ENCODE peak calls at places on chromosomes 5 and 9, in seven cellular contexts. One of them, this sample, is unnamed.

GRCh38 chr5:131441184-131441583 is 177.3 kb downstream of the CDC42SE2 start:
- DNase-seq in foreskin fibroblast: no peak
- DNase-seq in fibroblast of lung: no peak
- DNase-seq in choroid plexus epithelial cell: no peak
- DNase-seq in HL-60: no peak
- DNase-seq in fibroblast of mammary gland: no peak
- DNase-seq in fibroblast of pulmonary artery: no peak
- DNase-seq in this sample: peak

GRCh38 chr9:79164396-79164795 is 407.4 kb upstream of the TLE4 start:
- DNase-seq in foreskin fibroblast: no peak
- DNase-seq in fibroblast of lung: peak
- DNase-seq in choroid plexus epithelial cell: no peak
- DNase-seq in HL-60: no peak
- DNase-seq in fibroblast of mammary gland: peak
- DNase-seq in fibroblast of pulmonary artery: peak
- DNase-seq in this sample: peak

GRCh38 chr5:26889810-26890209 is 148.6 kb downstream of the CDH9 start:
- DNase-seq in foreskin fibroblast: no peak
- DNase-seq in fibroblast of lung: no peak
- DNase-seq in choroid plexus epithelial cell: no peak
- DNase-seq in HL-60: no peak
- DNase-seq in fibroblast of mammary gland: no peak
- DNase-seq in fibroblast of pulmonary artery: no peak
- DNase-seq in this sample: no peak

GRCh38 chr5:179406031-179406681 is 60.9 kb upstream of the ADAMTS2 start:
- DNase-seq in foreskin fibroblast: peak
- DNase-seq in fibroblast of lung: no peak
- DNase-seq in choroid plexus epithelial cell: peak
- DNase-seq in HL-60: no peak
- DNase-seq in fibroblast of mammary gland: peak
- DNase-seq in fibroblast of pulmonary artery: peak
- DNase-seq in this sample: no peak

GRCh38 chr9:35792044-35792813 is 838 bp downstream of the NPR2 start:
- DNase-seq in foreskin fibroblast: no peak
- DNase-seq in fibroblast of lung: no peak
- DNase-seq in choroid plexus epithelial cell: no peak
- DNase-seq in HL-60: no peak
- DNase-seq in fibroblast of mammary gland: no peak
- DNase-seq in fibroblast of pulmonary artery: no peak
- DNase-seq in this sample: no peak

GRCh38 chr9:121975801-121976277 is 117.3 kb downstream of the TTLL11 start:
- DNase-seq in foreskin fibroblast: peak
- DNase-seq in fibroblast of lung: peak
- DNase-seq in choroid plexus epithelial cell: no peak
- DNase-seq in HL-60: no peak
- DNase-seq in fibroblast of mammary gland: peak
- DNase-seq in fibroblast of pulmonary artery: no peak
- DNase-seq in this sample: peak

GRCh38 chr5:177553671-177554429 is 513 bp downstream of the FAM193B start:
- DNase-seq in foreskin fibroblast: no peak
- DNase-seq in fibroblast of lung: no peak
- DNase-seq in choroid plexus epithelial cell: no peak
- DNase-seq in HL-60: peak
- DNase-seq in fibroblast of mammary gland: no peak
- DNase-seq in fibroblast of pulmonary artery: no peak
- DNase-seq in this sample: peak

GRCh38 chr5:34449639-34450038 is 206.5 kb upstream of the RAI14 start:
- DNase-seq in foreskin fibroblast: no peak
- DNase-seq in fibroblast of lung: no peak
- DNase-seq in choroid plexus epithelial cell: no peak
- DNase-seq in HL-60: no peak
- DNase-seq in fibroblast of mammary gland: no peak
- DNase-seq in fibroblast of pulmonary artery: no peak
- DNase-seq in this sample: no peak

GRCh38 chr9:22097712-22098111 is 88.6 kb upstream of the CDKN2B start:
- DNase-seq in foreskin fibroblast: peak
- DNase-seq in fibroblast of lung: peak
- DNase-seq in choroid plexus epithelial cell: peak
- DNase-seq in HL-60: no peak
- DNase-seq in fibroblast of mammary gland: peak
- DNase-seq in fibroblast of pulmonary artery: peak
- DNase-seq in this sample: peak

GRCh38 chr5:172142709-172143215 is 45.3 kb downstream of the STK10 start:
- DNase-seq in foreskin fibroblast: no peak
- DNase-seq in fibroblast of lung: peak
- DNase-seq in choroid plexus epithelial cell: peak
- DNase-seq in HL-60: no peak
- DNase-seq in fibroblast of mammary gland: no peak
- DNase-seq in fibroblast of pulmonary artery: no peak
- DNase-seq in this sample: no peak
- TF ChIP-seq CTCF in foreskin fibroblast: no peak
- TF ChIP-seq CTCF in fibroblast of lung: no peak
- TF ChIP-seq CTCF in choroid plexus epithelial cell: no peak
- TF ChIP-seq CTCF in HL-60: no peak
- TF ChIP-seq CTCF in fibroblast of mammary gland: no peak
- TF ChIP-seq CTCF in fibroblast of pulmonary artery: no peak
- TF ChIP-seq CTCF in this sample: no peak

DNA sequence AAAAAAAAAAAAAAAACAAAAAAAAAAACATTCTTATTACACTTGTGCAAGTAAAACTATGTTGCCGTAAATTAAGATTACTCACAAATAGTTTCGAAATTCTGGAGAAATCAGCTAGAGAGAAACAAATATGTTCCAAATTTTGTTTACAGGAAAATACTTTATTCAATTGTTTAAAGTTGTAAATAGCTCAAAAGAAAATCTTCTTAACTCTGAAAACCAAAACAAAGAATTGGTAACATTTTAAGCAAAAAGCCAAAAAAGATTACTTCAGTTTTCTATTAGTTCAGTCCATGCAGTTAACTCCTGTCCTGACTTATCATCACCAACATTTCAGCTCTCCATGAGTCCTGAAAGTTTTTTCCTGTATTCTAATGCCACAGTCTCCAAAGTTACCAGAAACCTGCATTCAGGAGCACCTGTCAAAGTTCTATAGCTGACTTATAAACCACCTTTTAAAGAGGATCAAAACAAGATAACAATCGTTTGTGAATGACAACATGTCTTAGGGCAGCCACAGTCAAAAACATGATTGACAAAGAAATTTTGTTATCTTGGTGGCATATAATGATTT is 194.2 kb downstream of the RANBP17 start:
- DNase-seq in foreskin fibroblast: no peak
- DNase-seq in fibroblast of lung: peak
- DNase-seq in choroid plexus epithelial cell: no peak
- DNase-seq in HL-60: no peak
- DNase-seq in fibroblast of mammary gland: peak
- DNase-seq in fibroblast of pulmonary artery: peak
- DNase-seq in this sample: peak
- H3K4me3 ChIP-seq in foreskin fibroblast: no peak
- H3K4me3 ChIP-seq in fibroblast of lung: no peak
- H3K4me3 ChIP-seq in choroid plexus epithelial cell: no peak
- H3K4me3 ChIP-seq in HL-60: no peak
- H3K4me3 ChIP-seq in fibroblast of mammary gland: no peak
- H3K4me3 ChIP-seq in fibroblast of pulmonary artery: no peak
- H3K4me3 ChIP-seq in this sample: no peak

DNA sequence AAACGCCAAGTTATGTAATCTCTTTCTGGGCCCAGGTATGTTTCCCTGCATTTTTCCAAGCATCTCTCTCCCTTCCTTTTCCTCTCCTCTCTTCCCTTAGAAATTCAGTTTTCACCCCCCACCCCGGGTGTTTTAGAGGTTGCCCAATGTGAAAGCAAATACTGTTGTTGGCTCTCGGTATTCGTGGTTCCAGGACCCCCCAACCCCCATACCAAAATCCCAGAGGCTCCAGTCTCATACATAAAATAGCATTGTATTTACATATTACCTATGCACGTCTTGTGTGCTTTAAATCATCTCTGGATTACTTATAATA is 48.8 kb downstream of the ACER2 start:
- DNase-seq in foreskin fibroblast: no peak
- DNase-seq in fibroblast of lung: no peak
- DNase-seq in choroid plexus epithelial cell: no peak
- DNase-seq in HL-60: no peak
- DNase-seq in fibroblast of mammary gland: no peak
- DNase-seq in fibroblast of pulmonary artery: no peak
- DNase-seq in this sample: no peak
- TF ChIP-seq CTCF in foreskin fibroblast: no peak
- TF ChIP-seq CTCF in fibroblast of lung: no peak
- TF ChIP-seq CTCF in choroid plexus epithelial cell: no peak
- TF ChIP-seq CTCF in HL-60: no peak
- TF ChIP-seq CTCF in fibroblast of mammary gland: no peak
- TF ChIP-seq CTCF in fibroblast of pulmonary artery: no peak
- TF ChIP-seq CTCF in this sample: no peak

DNA sequence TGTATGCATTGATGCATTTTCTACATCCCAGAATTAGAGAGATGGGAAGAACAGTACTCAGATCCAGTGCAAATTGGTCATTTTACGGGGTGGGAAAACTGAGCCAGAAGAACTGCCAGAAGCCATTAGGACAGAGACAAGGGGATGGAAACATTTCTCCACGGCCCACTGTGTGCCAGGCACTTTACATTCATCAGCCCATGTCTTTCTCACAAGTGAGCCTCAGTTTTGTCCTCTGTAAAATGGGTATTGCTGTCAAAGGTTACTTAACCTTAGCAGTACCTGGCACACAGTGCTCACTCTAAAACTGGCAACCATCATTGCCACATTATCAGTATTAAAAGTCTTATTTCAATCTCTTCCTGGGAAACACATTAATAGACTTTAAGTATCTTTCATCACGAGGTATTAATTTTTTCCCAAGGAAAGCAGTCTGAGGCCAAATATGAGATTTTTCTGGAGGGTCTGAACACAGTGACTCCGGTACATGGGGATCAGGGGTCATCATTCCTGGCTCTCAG is 5.2 kb downstream of the DUSP1 start:
- DNase-seq in foreskin fibroblast: no peak
- DNase-seq in fibroblast of lung: no peak
- DNase-seq in choroid plexus epithelial cell: peak
- DNase-seq in HL-60: no peak
- DNase-seq in fibroblast of mammary gland: peak
- DNase-seq in fibroblast of pulmonary artery: peak
- DNase-seq in this sample: peak
- H3K4me3 ChIP-seq in foreskin fibroblast: peak
- H3K4me3 ChIP-seq in fibroblast of lung: peak
- H3K4me3 ChIP-seq in choroid plexus epithelial cell: peak
- H3K4me3 ChIP-seq in HL-60: no peak
- H3K4me3 ChIP-seq in fibroblast of mammary gland: no peak
- H3K4me3 ChIP-seq in fibroblast of pulmonary artery: no peak
- H3K4me3 ChIP-seq in this sample: peak

DNA sequence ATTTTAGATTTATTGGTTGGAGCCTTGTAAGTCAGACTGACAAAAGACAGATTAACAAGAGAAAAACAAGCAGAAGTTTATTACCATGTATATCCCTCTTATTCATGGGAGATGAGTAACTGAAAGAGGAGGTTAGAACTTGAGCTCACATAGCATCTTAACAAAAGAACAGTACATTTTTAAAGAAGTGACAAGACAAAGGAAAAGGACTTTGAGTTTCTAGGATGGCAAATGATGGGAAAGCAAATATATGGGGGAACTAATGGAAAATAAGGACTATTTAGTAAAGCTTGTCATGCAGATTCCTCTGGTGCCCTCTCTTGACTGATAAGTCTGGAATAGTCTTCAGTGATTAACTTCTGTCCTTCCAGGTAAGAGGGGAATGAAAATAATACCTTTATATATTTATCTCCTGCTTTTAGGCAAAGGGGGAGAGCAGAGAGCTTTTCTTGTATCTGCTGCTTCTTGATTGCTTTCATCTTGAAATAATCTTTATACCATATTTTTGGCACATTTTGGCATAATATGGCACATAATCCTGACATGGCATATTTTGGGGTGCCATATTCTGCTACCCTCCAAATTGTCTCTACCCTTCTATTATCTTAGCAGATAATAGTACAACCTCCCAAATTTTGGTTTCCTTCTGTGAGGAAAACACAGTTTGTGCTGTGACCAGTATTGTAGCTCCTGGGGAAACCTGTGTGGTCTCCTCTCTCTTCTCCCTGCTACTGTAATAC is 206.8 kb downstream of the TMC1 start:
- DNase-seq in foreskin fibroblast: no peak
- DNase-seq in fibroblast of lung: no peak
- DNase-seq in choroid plexus epithelial cell: peak
- DNase-seq in HL-60: no peak
- DNase-seq in fibroblast of mammary gland: no peak
- DNase-seq in fibroblast of pulmonary artery: no peak
- DNase-seq in this sample: no peak
- TF ChIP-seq CTCF in foreskin fibroblast: no peak
- TF ChIP-seq CTCF in fibroblast of lung: no peak
- TF ChIP-seq CTCF in choroid plexus epithelial cell: no peak
- TF ChIP-seq CTCF in HL-60: no peak
- TF ChIP-seq CTCF in fibroblast of mammary gland: no peak
- TF ChIP-seq CTCF in fibroblast of pulmonary artery: no peak
- TF ChIP-seq CTCF in this sample: no peak

GRCh38 chr5:39422036-39422606 is 2.7 kb downstream of the DAB2 start:
- DNase-seq in foreskin fibroblast: no peak
- DNase-seq in fibroblast of lung: peak
- DNase-seq in choroid plexus epithelial cell: peak
- DNase-seq in HL-60: no peak
- DNase-seq in fibroblast of mammary gland: peak
- DNase-seq in fibroblast of pulmonary artery: no peak
- DNase-seq in this sample: peak
- H3K4me3 ChIP-seq in foreskin fibroblast: peak
- H3K4me3 ChIP-seq in fibroblast of lung: peak
- H3K4me3 ChIP-seq in choroid plexus epithelial cell: peak
- H3K4me3 ChIP-seq in HL-60: no peak
- H3K4me3 ChIP-seq in fibroblast of mammary gland: peak
- H3K4me3 ChIP-seq in fibroblast of pulmonary artery: peak
- H3K4me3 ChIP-seq in this sample: no peak

DNA sequence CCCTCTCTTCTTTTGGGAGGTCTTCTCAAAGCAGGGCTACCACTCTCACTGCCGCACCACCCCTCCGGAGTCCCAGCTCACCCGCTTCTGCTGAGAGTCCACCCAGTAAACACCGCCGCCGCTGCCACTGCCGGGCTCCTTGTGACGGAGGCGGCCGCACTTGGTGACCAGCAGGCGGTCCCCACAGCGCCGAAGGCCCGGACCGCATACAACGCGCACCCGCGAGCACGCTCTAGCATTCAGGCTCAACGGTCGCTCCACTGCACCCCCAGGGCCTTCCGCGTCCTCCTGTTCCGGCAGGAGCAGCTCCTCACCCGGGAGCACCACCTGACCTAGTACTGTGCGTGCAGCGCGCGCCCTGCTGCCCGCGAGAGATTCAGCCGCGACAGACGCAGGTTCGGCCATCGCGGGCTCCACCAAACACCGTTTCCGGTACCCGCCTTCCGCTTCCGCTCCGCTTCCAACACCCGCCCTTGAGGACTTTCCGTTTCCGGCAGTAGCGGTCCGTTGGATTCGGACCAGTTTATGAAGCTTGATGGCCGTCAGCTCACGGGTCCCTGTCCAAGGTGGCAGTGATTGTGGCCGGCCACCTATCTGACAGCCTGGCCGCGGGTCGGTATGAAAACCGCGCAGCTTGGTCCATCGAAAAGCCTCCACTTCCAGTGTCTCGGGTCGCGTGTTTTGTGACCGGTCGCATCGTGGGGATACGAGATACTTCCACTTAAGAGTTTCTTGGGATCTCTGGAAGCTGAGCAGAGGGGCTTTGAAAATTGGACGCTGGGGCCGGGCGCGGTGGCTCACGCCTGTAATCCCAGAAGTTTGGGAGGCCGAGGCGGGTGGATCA is at the start of gene EXOSC3:
- DNase-seq in foreskin fibroblast: peak
- DNase-seq in fibroblast of lung: peak
- DNase-seq in choroid plexus epithelial cell: peak
- DNase-seq in HL-60: peak
- DNase-seq in fibroblast of mammary gland: peak
- DNase-seq in fibroblast of pulmonary artery: peak
- DNase-seq in this sample: peak
- TF ChIP-seq CTCF in foreskin fibroblast: no peak
- TF ChIP-seq CTCF in fibroblast of lung: no peak
- TF ChIP-seq CTCF in choroid plexus epithelial cell: no peak
- TF ChIP-seq CTCF in HL-60: no peak
- TF ChIP-seq CTCF in fibroblast of mammary gland: no peak
- TF ChIP-seq CTCF in fibroblast of pulmonary artery: no peak
- TF ChIP-seq CTCF in this sample: no peak